ENCODE peak calls at places on chromosomes 12 and 14, in ten cellular contexts. C is Calu3; I is NCI-H2029 treated with DMSO at 0.1 percent for 48 hours; D is effector memory CD4-positive, alpha-beta T cell; R is endothelial cell; E is NCI-H2081; B is AG04450; S is pancreas; K is activated CD4-positive, alpha-beta T cell treated with anti-CD3 and anti-CD28 coated beads, Interleukin-2, amount 50 U/mL, for 24 hours; Z is bronchial epithelial cell. N is an unnamed sample.

GRCh38 chr12:112121780-112122565 is 3.4 kb upstream of the TRAFD1 start:
- DNase-seq in C (no peak), I (peak), E (no peak), K (no peak), S (peak), D (no peak), Z (peak), R (no peak), B (peak), N (no peak)

GRCh38 chr14:67411820-67412421 is at the start of gene PLEK2:
- DNase-seq in I (no peak), S (peak), C (peak), D (peak), Z (peak), K (peak), B (no peak), E (peak), R (no peak), N (no peak)

GRCh38 chr12:14756331-14757143 is 46.7 kb downstream of the WBP11 start:
- DNase-seq in Z (no peak), R (peak), I (no peak), K (no peak), S (no peak), D (no peak), C (peak), E (no peak), B (no peak), N (no peak)

GRCh38 chr12:10165421-10165820 is 6.5 kb downstream of the OLR1 start:
- DNase-seq in S (no peak), E (no peak), C (no peak), R (no peak), D (no peak), Z (no peak), K (no peak), I (no peak), B (no peak), N (no peak)

GRCh38 chr14:22822619-22823551 is 6.8 kb upstream of the MRPL52 start:
- DNase-seq in K (peak), B (peak), R (peak), S (peak), C (peak), I (no peak), E (no peak), D (peak), Z (peak), N (no peak)

GRCh38 chr12:116672842-116673516 is 64.9 kb downstream of the SPRING1 start:
- DNase-seq in S (no peak), B (no peak), R (no peak), C (no peak), K (no peak), I (no peak), E (no peak), D (no peak), Z (no peak), N (no peak)

GRCh38 chr14:100078997-100079561 is 13.9 kb downstream of the EVL start:
- DNase-seq in E (no peak), D (peak), Z (no peak), R (no peak), K (no peak), S (no peak), I (no peak), B (no peak), C (no peak), N (no peak)

GRCh38 chr12:130764073-130764472 is 48.0 kb upstream of the RIMBP2 start:
- DNase-seq in C (no peak), Z (peak), S (no peak), K (no peak), I (no peak), B (no peak), R (no peak), D (no peak), E (no peak), N (no peak)